ENCODE peak calls at places on chromosomes 2 and 18, in eight cellular contexts. One of them, this sample, is unnamed.

GRCh38 chr18:31679133-31679731 is 5.1 kb downstream of the B4GALT6 start:
- DNase-seq in T-helper 1 cell: no peak
- DNase-seq in AML-193: no peak
- DNase-seq in posterior cingulate gyrus: no peak
- DNase-seq in fibroblast of gingiva: peak; percentile 67
- DNase-seq in SJCRH30: no peak
- DNase-seq in NCI-H748 treated with DMSO at 0.1 percent for 48 hours: no peak
- DNase-seq in foreskin keratinocyte: peak; percentile 86
- DNase-seq in this sample: no peak

GRCh38 chr2:182447843-182448242 is 21.0 kb upstream of the PDE1A start:
- DNase-seq in SJCRH30: no peak
- DNase-seq in AML-193: no peak
- DNase-seq in foreskin keratinocyte: no peak
- DNase-seq in posterior cingulate gyrus: no peak
- DNase-seq in T-helper 1 cell: no peak
- DNase-seq in fibroblast of gingiva: peak; percentile 86
- DNase-seq in NCI-H748 treated with DMSO at 0.1 percent for 48 hours: no peak
- DNase-seq in this sample: no peak

GRCh38 chr2:121860033-121860810 is 104.8 kb downstream of the TSN start:
- DNase-seq in T-helper 1 cell: no peak
- DNase-seq in posterior cingulate gyrus: no peak
- DNase-seq in SJCRH30: no peak
- DNase-seq in fibroblast of gingiva: peak; percentile 4
- DNase-seq in foreskin keratinocyte: peak; percentile 83
- DNase-seq in AML-193: no peak
- DNase-seq in NCI-H748 treated with DMSO at 0.1 percent for 48 hours: no peak
- DNase-seq in this sample: no peak

GRCh38 chr2:197266477-197266876 is 44.1 kb downstream of the ANKRD44 start:
- DNase-seq in NCI-H748 treated with DMSO at 0.1 percent for 48 hours: no peak
- DNase-seq in foreskin keratinocyte: no peak
- DNase-seq in fibroblast of gingiva: no peak
- DNase-seq in T-helper 1 cell: peak; percentile 57
- DNase-seq in posterior cingulate gyrus: no peak
- DNase-seq in SJCRH30: no peak
- DNase-seq in AML-193: no peak
- DNase-seq in this sample: no peak

GRCh38 chr2:60555066-60555793 is 1.8 kb upstream of the BCL11A start:
- DNase-seq in AML-193: no peak
- DNase-seq in foreskin keratinocyte: peak; percentile 66
- DNase-seq in NCI-H748 treated with DMSO at 0.1 percent for 48 hours: peak; percentile 8
- DNase-seq in SJCRH30: peak; percentile 74
- DNase-seq in fibroblast of gingiva: peak; percentile 21
- DNase-seq in T-helper 1 cell: peak; percentile 59
- DNase-seq in posterior cingulate gyrus: no peak
- DNase-seq in this sample: peak; percentile 37

GRCh38 chr2:241692448-241692847 is 5.8 kb upstream of the DTYMK start:
- DNase-seq in T-helper 1 cell: no peak
- DNase-seq in AML-193: no peak
- DNase-seq in posterior cingulate gyrus: no peak
- DNase-seq in foreskin keratinocyte: peak; percentile 58
- DNase-seq in SJCRH30: no peak
- DNase-seq in fibroblast of gingiva: peak; percentile 80
- DNase-seq in NCI-H748 treated with DMSO at 0.1 percent for 48 hours: no peak
- DNase-seq in this sample: no peak

GRCh38 chr18:55381277-55381676 is 206.7 kb downstream of the TCF4 start:
- DNase-seq in NCI-H748 treated with DMSO at 0.1 percent for 48 hours: no peak
- DNase-seq in AML-193: no peak
- DNase-seq in posterior cingulate gyrus: no peak
- DNase-seq in SJCRH30: no peak
- DNase-seq in fibroblast of gingiva: peak; percentile 91
- DNase-seq in T-helper 1 cell: peak; percentile 2
- DNase-seq in foreskin keratinocyte: no peak
- DNase-seq in this sample: no peak

GRCh38 chr2:68287580-68288441 is 31.9 kb downstream of the CNRIP1 start:
- DNase-seq in foreskin keratinocyte: peak; percentile 24
- DNase-seq in fibroblast of gingiva: peak; percentile 75
- DNase-seq in posterior cingulate gyrus: peak; percentile 34
- DNase-seq in AML-193: peak; percentile 80
- DNase-seq in NCI-H748 treated with DMSO at 0.1 percent for 48 hours: no peak
- DNase-seq in SJCRH30: no peak
- DNase-seq in T-helper 1 cell: no peak
- DNase-seq in this sample: no peak

GRCh38 chr2:222779145-222779832 is 81.5 kb upstream of the ACSL3 start:
- DNase-seq in NCI-H748 treated with DMSO at 0.1 percent for 48 hours: no peak
- DNase-seq in T-helper 1 cell: no peak
- DNase-seq in AML-193: no peak
- DNase-seq in foreskin keratinocyte: no peak
- DNase-seq in posterior cingulate gyrus: no peak
- DNase-seq in SJCRH30: no peak
- DNase-seq in fibroblast of gingiva: no peak
- DNase-seq in this sample: no peak

This sample was measured in NCI-H146.